ENCODE peak calls at places on chromosome 15, in four cellular contexts. H is psoas muscle; G is AG04450; Y is CD4-positive, CD25-positive, alpha-beta regulatory T cell. W is an unnamed sample.
A peak's percentile ranks its signal among the peaks of the same experiment; 100 is the strongest.

GRCh38 chr15:43105077-43105769 is 615 bp downstream of the UBR1 start:
- DNase-seq in H (no peak), G (no peak), Y (no peak), W (no peak)

GRCh38 chr15:91271565-91272153 is 171.6 kb downstream of the SV2B start:
- DNase-seq in H (no peak), G (peak; percentile 29), Y (peak; percentile 55), W (peak; percentile 39)

GRCh38 chr15:51524376-51524775 is 98.2 kb downstream of the DMXL2 start:
- DNase-seq in H (no peak), G (no peak), Y (no peak), W (no peak)

GRCh38 chr15:45157974-45158373 is 28.2 kb downstream of the DUOX1 start:
- DNase-seq in H (no peak), G (peak; percentile 48), Y (no peak), W (no peak)

GRCh38 chr15:70584838-70585706 is 178.3 kb downstream of the UACA start:
- DNase-seq in H (peak; percentile 18), G (no peak), Y (peak; percentile 21), W (no peak)

GRCh38 chr15:58770857-58771620 is at the start of gene MINDY2:
- DNase-seq in H (peak; percentile 98), G (peak; percentile 98), Y (peak; percentile 90), W (peak; percentile 97)

GRCh38 chr15:66142341-66142740 is 111.2 kb downstream of the MEGF11 start:
- DNase-seq in H (no peak), G (no peak), Y (no peak), W (no peak)

GRCh38 chr15:84824260-84824690 is 7.1 kb downstream of the ALPK3 start:
- DNase-seq in H (peak; percentile 66), G (no peak), Y (no peak), W (peak; percentile 80)

GRCh38 chr15:69609776-69610175 is 157.2 kb downstream of the RPLP1 start:
- DNase-seq in H (no peak), G (no peak), Y (no peak), W (no peak)

GRCh38 chr15:58447244-58448010 is 15.6 kb downstream of the LIPC start:
- DNase-seq in H (no peak), G (no peak), Y (no peak), W (no peak)

GRCh38 chr15:94844533-94845390 is 613.4 kb downstream of the MCTP2 start:
- DNase-seq in H (peak; percentile 53), G (no peak), Y (no peak), W (peak; percentile 23)

GRCh38 chr15:101313041-101313761 is 18.2 kb upstream of the SNRPA1 start:
- DNase-seq in H (no peak), G (no peak), Y (no peak), W (no peak)

GRCh38 chr15:98160236-98160635 is 199.7 kb downstream of the ARRDC4 start:
- DNase-seq in H (no peak), G (no peak), Y (peak; percentile 52), W (no peak)

GRCh38 chr15:78842519-78842918 is 30.2 kb upstream of the MORF4L1 start:
- DNase-seq in H (no peak), G (no peak), Y (no peak), W (no peak)

GRCh38 chr15:77830041-77830440 is 197.3 kb upstream of the LINGO1 start:
- DNase-seq in H (no peak), G (no peak), Y (no peak), W (no peak)

GRCh38 chr15:58307313-58307961 is 124.4 kb upstream of the LIPC start:
- DNase-seq in H (no peak), G (no peak), Y (no peak), W (no peak)

GRCh38 chr15:46714959-46715358 is 1002.3 kb upstream of the SEMA6D start:
- DNase-seq in H (no peak), G (no peak), Y (no peak), W (no peak)
- H3K9me3 ChIP-seq in H (no peaks in the 10 kb centered on the region), G (no peaks in the 10 kb centered on the region), Y (no peaks in the 10 kb centered on the region), W (no peaks in the 10 kb centered on the region)

GRCh38 chr15:75145027-75145841 is 56.4 kb upstream of the C15orf39 start:
- DNase-seq in H (no peak), G (no peak), Y (no peak), W (no peak)
- H3K9me3 ChIP-seq in H (peaks cover 21% of the 10 kb centered on the region), G (peaks cover 65% of the 10 kb centered on the region), Y (peaks cover 23% of the 10 kb centered on the region), W (no peaks in the 10 kb centered on the region)

DNA sequence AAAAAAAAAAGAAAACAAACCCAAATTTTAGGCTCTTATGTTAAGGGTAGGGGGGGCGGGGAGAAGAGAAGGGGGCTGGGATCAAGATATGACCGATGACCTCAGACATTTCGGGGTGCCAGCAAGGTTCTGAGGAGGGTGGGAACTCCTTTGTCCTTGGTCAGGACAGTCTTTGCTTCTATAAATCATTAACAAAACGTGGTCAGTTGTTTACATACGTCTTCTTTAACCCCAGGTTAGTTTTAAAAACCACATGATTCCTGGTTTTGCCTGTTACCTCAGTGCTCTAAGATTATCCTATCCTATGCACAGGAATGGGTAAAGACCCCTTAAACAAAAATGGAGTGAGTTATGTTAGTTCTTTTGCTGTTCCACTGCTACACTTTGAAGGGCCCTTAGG is 285.5 kb downstream of the GABRG3 start:
- DNase-seq in H (no peak), G (no peak), Y (no peak), W (no peak)
- H3K9me3 ChIP-seq in H (no peaks in the 10 kb centered on the region), G (peaks cover 12% of the 10 kb centered on the region), Y (peaks cover 2% of the 10 kb centered on the region), W (no peaks in the 10 kb centered on the region)

DNA sequence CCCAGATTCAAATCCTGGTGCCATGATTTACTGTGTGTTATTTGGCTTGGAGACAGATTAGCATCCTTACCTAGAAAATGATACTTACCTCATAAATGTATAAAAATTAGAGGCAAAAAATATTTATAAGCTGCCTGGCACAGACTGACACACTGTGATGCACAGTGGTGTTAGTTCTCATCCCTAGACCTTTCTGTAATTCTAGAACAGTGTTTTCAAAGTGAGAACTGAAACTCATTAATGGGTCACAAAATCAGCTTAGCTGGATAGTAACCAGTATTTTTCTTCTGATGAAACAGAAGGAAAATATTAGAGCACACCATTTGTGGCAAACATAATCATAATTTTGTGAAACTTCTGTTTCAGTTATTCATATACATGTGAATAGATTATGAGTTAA is 17.9 kb upstream of the MTHFS start:
- DNase-seq in H (no peak), G (no peak), Y (no peak), W (no peak)
- H3K9me3 ChIP-seq in H (peaks cover 48% of the 10 kb centered on the region), G (peaks cover 31% of the 10 kb centered on the region), Y (peaks cover 54% of the 10 kb centered on the region), W (no peaks in the 10 kb centered on the region)

DNA sequence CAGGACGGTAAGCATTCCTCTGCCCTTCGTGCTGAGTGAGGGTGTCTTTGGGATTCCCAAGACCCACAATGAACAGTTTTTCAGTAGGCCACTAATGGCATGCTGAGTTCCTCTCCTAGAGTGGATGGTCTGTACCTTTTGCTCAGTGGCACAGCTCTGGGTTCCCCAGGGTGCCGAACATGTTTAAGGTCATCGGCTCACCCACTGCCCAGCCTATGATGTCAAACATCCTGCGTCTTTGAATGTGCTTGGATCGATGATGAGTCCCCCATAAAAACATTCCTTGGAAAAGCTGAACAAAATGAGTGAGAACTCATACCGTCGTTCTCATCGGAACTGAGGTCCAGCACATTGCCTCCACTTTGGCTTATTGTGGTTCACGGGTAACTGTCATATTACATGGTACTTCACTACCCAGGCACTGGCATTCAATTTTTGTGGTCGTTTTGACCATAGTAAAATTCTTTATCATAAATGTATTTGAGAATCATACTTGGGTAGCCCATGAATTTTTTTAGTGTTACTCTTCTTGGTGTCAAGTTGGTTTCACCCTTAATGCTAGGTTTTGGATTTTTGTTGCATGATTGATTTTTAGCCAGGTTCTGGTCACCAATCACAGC is 118.2 kb downstream of the SNRPN start:
- DNase-seq in H (no peak), G (no peak), Y (no peak), W (no peak)
- H3K9me3 ChIP-seq in H (peaks cover 99% of the 10 kb centered on the region), G (peaks cover 97% of the 10 kb centered on the region), Y (peaks cover 97% of the 10 kb centered on the region), W (peaks cover 28% of the 10 kb centered on the region)

DNA sequence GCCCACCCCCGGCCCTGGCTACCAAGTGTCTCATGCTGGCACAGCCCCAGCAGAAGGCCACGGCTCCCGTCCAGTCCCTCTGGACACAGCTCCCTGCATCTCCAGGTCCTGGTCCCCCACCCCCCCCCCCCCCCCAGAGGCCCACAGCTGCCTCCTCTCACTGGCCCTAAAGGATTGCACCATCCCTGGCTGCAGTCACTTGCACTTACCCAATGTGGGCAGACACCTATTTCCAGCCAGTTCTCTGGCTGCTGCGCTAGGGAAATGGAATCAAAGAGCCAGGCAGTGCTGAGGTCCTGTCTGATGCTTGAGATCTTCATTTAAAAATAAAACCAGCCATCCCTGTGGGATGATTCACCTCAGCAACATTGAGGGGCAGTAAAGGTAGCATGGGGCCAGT is 346.4 kb downstream of the OCA2 start:
- DNase-seq in H (no peak), G (no peak), Y (no peak), W (no peak)
- H3K9me3 ChIP-seq in H (no peaks in the 10 kb centered on the region), G (peaks cover 19% of the 10 kb centered on the region), Y (no peaks in the 10 kb centered on the region), W (no peaks in the 10 kb centered on the region)

DNA sequence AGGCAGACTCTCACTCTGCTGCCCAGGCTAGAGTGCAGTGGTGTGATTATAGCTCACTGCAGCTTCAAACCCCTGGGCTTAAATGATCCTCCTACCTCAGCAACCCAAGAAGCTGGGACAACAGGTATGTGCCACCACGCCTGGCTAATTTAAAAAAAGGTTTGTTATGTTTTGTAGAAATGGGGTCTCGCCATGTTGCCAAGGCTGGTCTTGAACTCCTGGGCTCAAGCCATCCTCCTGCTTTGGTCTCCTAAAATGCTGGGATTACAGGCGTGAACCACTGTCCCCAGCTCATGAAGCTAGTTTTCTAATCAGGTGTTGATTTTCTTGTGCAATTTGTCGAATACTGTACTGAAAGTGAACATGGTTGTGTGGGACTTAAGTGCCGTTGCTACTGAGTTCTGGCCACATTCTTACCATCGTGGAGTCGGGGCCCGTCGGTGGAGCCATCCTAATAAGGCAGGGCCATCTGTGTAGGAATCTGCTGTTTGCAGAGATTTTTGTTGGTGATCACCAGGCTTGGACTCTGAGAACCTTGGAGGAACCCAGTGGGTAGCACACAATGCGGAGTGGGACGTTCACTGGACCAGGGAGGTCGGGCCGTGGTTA is 193.2 kb downstream of the GOLGA6L6 start:
- DNase-seq in H (no peak), G (no peak), Y (no peak), W (no peak)
- H3K9me3 ChIP-seq in H (no peaks in the 10 kb centered on the region), G (peaks cover 100% of the 10 kb centered on the region), Y (no peaks in the 10 kb centered on the region), W (no peaks in the 10 kb centered on the region)

DNA sequence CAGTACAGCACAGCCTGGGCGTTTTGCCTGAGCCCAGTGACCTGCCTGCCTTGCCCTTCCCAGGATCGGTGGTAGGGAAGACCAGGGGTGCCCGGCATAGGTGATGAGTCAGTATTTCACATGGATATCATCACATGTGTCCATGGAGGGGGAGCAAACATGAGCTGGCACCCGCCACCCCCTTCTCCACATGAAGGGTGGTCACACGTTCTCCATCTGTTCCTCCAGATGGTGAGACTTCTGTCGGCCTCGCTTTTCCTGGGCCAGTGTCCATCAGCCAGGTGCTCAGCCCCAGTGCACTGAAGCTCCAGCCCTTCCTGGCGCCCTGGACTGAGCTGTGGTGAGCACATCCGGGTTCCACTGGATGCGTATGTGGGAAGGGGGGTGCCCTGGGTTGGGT is 208.4 kb downstream of the UBE3A start:
- DNase-seq in H (no peak), G (no peak), Y (no peak), W (no peak)
- H3K9me3 ChIP-seq in H (no peaks in the 10 kb centered on the region), G (peaks cover 99% of the 10 kb centered on the region), Y (no peaks in the 10 kb centered on the region), W (no peaks in the 10 kb centered on the region)

W was measured in gastrocnemius medialis.